ENCODE peak calls at places on chromosomes 11 and 22, in nine cellular contexts. Q, L, E, M, N, V, H, O and T are unnamed samples.

GRCh38 chr11:126477526-126478275 is 122.2 kb downstream of the ST3GAL4 start:
- DNase-seq in V (no peak), N (peak; percentile 58), Q (no peak), H (no peak), O (peak; percentile 24), L (peak; percentile 50), E (peak; percentile 56), M (no peak), T (no peak)

GRCh38 chr22:19429950-19430889 is 1.3 kb downstream of the HIRA start:
- DNase-seq in E (peak; percentile 65), O (peak; percentile 32), V (no peak), H (peak; percentile 28), Q (no peak), M (peak; percentile 80), L (peak; percentile 60), N (no peak), T (peak; percentile 58)

GRCh38 chr11:57900315-57900714 is 123.4 kb upstream of the OR9Q1 start:
- DNase-seq in H (no peak), Q (no peak), N (no peak), E (no peak), L (no peak), M (no peak), V (no peak), O (peak; percentile 53), T (no peak)

GRCh38 chr11:65895482-65895981 is 4.7 kb downstream of the FOSL1 start:
- DNase-seq in L (no peak), E (no peak), O (no peak), M (no peak), Q (no peak), H (no peak), V (no peak), N (no peak), T (no peak)

GRCh38 chr11:11998091-11998781 is 10.2 kb downstream of the DKK3 start:
- DNase-seq in O (peak; percentile 56), Q (no peak), H (no peak), L (peak; percentile 40), N (no peak), V (no peak), E (no peak), M (peak; percentile 95), T (peak; percentile 88)

GRCh38 chr11:132586801-132587200 is 945.5 kb downstream of the OPCML start:
- DNase-seq in M (no peak), E (no peak), N (no peak), V (no peak), L (no peak), Q (no peak), H (no peak), O (no peak), T (peak; percentile 86)

GRCh38 chr11:8090756-8091155 is 9.7 kb downstream of the TUB start:
- DNase-seq in V (peak; percentile 77), H (peak; percentile 23), Q (peak; percentile 21), N (peak; percentile 24), O (no peak), E (peak; percentile 67), M (peak; percentile 49), L (peak; percentile 34), T (peak; percentile 28)

GRCh38 chr11:30546334-30546733 is 39.8 kb downstream of the MPPED2 start:
- DNase-seq in L (no peak), H (no peak), M (no peak), Q (no peak), N (no peak), O (no peak), V (no peak), E (no peak), T (no peak)

GRCh38 chr11:31823372-31824371 is 12.6 kb upstream of the PAX6 start:
- DNase-seq in L (no peak), Q (no peak), H (no peak), N (no peak), O (no peak), M (no peak), V (peak; percentile 3), E (no peak), T (no peak)

GRCh38 chr11:67095214-67095507 is 23.9 kb upstream of the KDM2A start:
- DNase-seq in H (no peak), L (no peak), E (no peak), O (no peak), V (no peak), M (no peak), N (no peak), Q (no peak), T (no peak)

GRCh38 chr11:132200303-132200936 is 830.0 kb downstream of the NTM start:
- DNase-seq in E (no peak), M (no peak), O (no peak), L (no peak), N (peak; percentile 83), Q (no peak), V (no peak), H (no peak), T (no peak)

GRCh38 chr11:2508793-2509192 is 64.0 kb downstream of the KCNQ1 start:
- DNase-seq in E (no peak), H (no peak), M (no peak), V (no peak), O (no peak), L (no peak), Q (no peak), N (no peak), T (no peak)

GRCh38 chr22:48238018-48238915 is 1475.8 kb downstream of the TBC1D22A start:
- DNase-seq in E (no peak), N (no peak), Q (no peak), O (no peak), L (no peak), H (no peak), V (no peak), M (no peak), T (no peak)

GRCh38 chr22:23526588-23527315 is 53.3 kb downstream of the IGLL1 start:
- DNase-seq in V (no peak), O (no peak), L (no peak), H (no peak), E (no peak), Q (no peak), N (no peak), M (no peak), T (no peak)

GRCh38 chr11:2583605-2583958 is 116.2 kb downstream of the KCNQ1OT1 start:
- DNase-seq in O (no peak), M (no peak), Q (no peak), L (no peak), V (no peak), E (no peak), H (no peak), N (no peak), T (no peak)

GRCh38 chr11:134388590-134388989 is 23.5 kb downstream of the B3GAT1 start:
- DNase-seq in O (no peak), N (no peak), V (no peak), H (no peak), E (no peak), L (no peak), Q (no peak), M (no peak), T (no peak)

GRCh38 chr11:67032830-67033555 is 10.1 kb downstream of the SYT12 start:
- DNase-seq in H (no peak), M (peak; percentile 92), L (no peak), V (no peak), Q (no peak), O (peak; percentile 73), E (no peak), N (no peak), T (peak; percentile 80)

GRCh38 chr11:2704356-2704755 is 4.6 kb upstream of the KCNQ1OT1 start:
- DNase-seq in O (no peak), N (no peak), V (no peak), H (no peak), L (no peak), E (no peak), Q (no peak), M (no peak), T (no peak)

GRCh38 chr11:120952503-120953229 is 71.2 kb upstream of the TBCEL start:
- DNase-seq in M (peak; percentile 64), N (peak; percentile 79), E (peak; percentile 66), V (peak; percentile 90), L (peak; percentile 78), O (peak; percentile 63), H (peak; percentile 58), Q (peak; percentile 80), T (peak; percentile 67)

GRCh38 chr11:1207451-1208360 is 15.2 kb upstream of the MUC5B start:
- DNase-seq in N (no peak), E (no peak), M (no peak), H (no peak), L (no peak), V (no peak), Q (no peak), O (no peak), T (no peak)

GRCh38 chr11:66188580-66188979 is 79.9 kb upstream of the RAB1B start:
- DNase-seq in V (no peak), N (no peak), Q (no peak), O (no peak), L (no peak), E (peak; percentile 7), M (peak; percentile 77), H (no peak), T (peak; percentile 56)

GRCh38 chr11:113048820-113049555 is 87.8 kb downstream of the NCAM1 start:
- DNase-seq in E (no peak), Q (no peak), M (peak; percentile 65), H (no peak), L (no peak), N (no peak), O (peak; percentile 56), V (no peak), T (peak; percentile 72)

GRCh38 chr22:40525250-40525884 is 111.2 kb downstream of the MRTFA start:
- DNase-seq in L (peak; percentile 77), V (peak; percentile 49), H (peak; percentile 67), Q (peak; percentile 1), O (no peak), E (peak; percentile 85), M (peak; percentile 67), N (no peak), T (peak; percentile 40)

GRCh38 chr11:103364687-103365086 is 255.5 kb downstream of the DYNC2H1 start:
- DNase-seq in Q (no peak), H (no peak), O (no peak), E (no peak), N (no peak), V (no peak), L (no peak), M (peak; percentile 17), T (peak; percentile 22)

GRCh38 chr22:30486118-30486517 is 14.3 kb upstream of the SEC14L3 start:
- DNase-seq in L (no peak), V (no peak), N (no peak), Q (no peak), M (no peak), O (no peak), E (no peak), H (no peak), T (no peak)

GRCh38 chr11:75371930-75372876 is 20.7 kb upstream of the ARRB1 start:
- DNase-seq in L (no peak), O (peak; percentile 76), N (no peak), V (no peak), E (no peak), Q (no peak), H (no peak), M (peak; percentile 68), T (no peak)

GRCh38 chr22:30041881-30042280 is 38.4 kb upstream of the HORMAD2 start:
- DNase-seq in N (no peak), L (no peak), O (no peak), M (no peak), Q (no peak), H (no peak), E (no peak), V (no peak), T (no peak)

GRCh38 chr22:29442976-29443375 is 4.6 kb downstream of the RFPL1 start:
- DNase-seq in L (no peak), H (no peak), Q (no peak), O (no peak), M (no peak), N (no peak), V (no peak), E (no peak), T (peak; percentile 47)

GRCh38 chr22:37015587-37015878 is 3.7 kb downstream of the TST start:
- DNase-seq in H (no peak), M (no peak), E (no peak), Q (no peak), L (no peak), V (no peak), O (no peak), N (no peak), T (no peak)

GRCh38 chr11:86980397-86980796 is 25.2 kb upstream of the FZD4 start:
- DNase-seq in H (no peak), E (no peak), O (no peak), Q (no peak), V (no peak), M (no peak), L (no peak), N (no peak), T (no peak)

GRCh38 chr11:9906043-9906791 is 242.3 kb downstream of the SWAP70 start:
- DNase-seq in H (no peak), N (no peak), Q (no peak), E (no peak), L (no peak), O (peak; percentile 35), V (no peak), M (peak; percentile 90), T (peak; percentile 100)